ENCODE peak calls at places on chromosomes 4 and X, in nine cellular contexts. T is adipocyte; C is heart left ventricle; V is cardiac muscle cell; F is transverse colon; P is effector memory CD4-positive, alpha-beta T cell; H is A549; E is Panc1; M is mammary epithelial cell. Z is an unnamed sample. For H3K4me1, the result is how much of the 10 kb centered on the place peaks cover.

GRCh38 chr4:79964020-79964714 is 108.9 kb downstream of the ANTXR2 start:
- DNase-seq in V (no peak), P (no peak), H (no peak), C (no peak), M (no peak), F (no peak), E (no peak), T (no peak), Z (no peak)

GRCh38 chr4:81747242-81747930 is 275.7 kb upstream of the RASGEF1B start:
- DNase-seq in H (no peak), F (no peak), P (no peak), T (no peak), C (no peak), M (no peak), E (no peak), V (peak), Z (no peak)

GRCh38 chr4:73676881-73677323 is 56.7 kb upstream of the RASSF6 start:
- DNase-seq in E (no peak), M (peak), F (no peak), T (no peak), P (no peak), H (peak), C (no peak), V (peak), Z (no peak)

GRCh38 chr4:6680372-6681034 is 13.2 kb upstream of the S100P start:
- DNase-seq in M (no peak), H (no peak), T (no peak), P (no peak), E (no peak), F (no peak), V (no peak), C (no peak), Z (no peak)

GRCh38 chr4:69490271-69490670 is 5.4 kb downstream of the UGT2B4 start:
- DNase-seq in M (no peak), E (no peak), V (no peak), T (no peak), C (no peak), P (no peak), F (no peak), H (no peak), Z (no peak)

GRCh38 chr4:143097751-143098150 is 87.0 kb upstream of the USP38 start:
- DNase-seq in V (no peak), F (no peak), T (no peak), C (no peak), M (no peak), H (no peak), P (no peak), E (no peak), Z (no peak)

GRCh38 chrX:130084651-130085237 is 25.6 kb downstream of the ELF4 start:
- DNase-seq in T (no peak), E (no peak), F (no peak), M (no peak), V (no peak), H (no peak), C (no peak), P (no peak), Z (no peak)

GRCh38 chr4:183797445-183798248 is 107.5 kb upstream of the STOX2 start:
- DNase-seq in V (peak), C (peak), H (peak), P (no peak), M (peak), E (no peak), T (peak), F (peak), Z (no peak)

GRCh38 chr4:165351359-165352130 is 24.1 kb downstream of the MSMO1 start:
- DNase-seq in F (no peak), T (no peak), P (no peak), V (no peak), C (no peak), M (no peak), E (no peak), H (no peak), Z (no peak)

GRCh38 chrX:39905475-39905889 is 192.3 kb downstream of the BCOR start:
- DNase-seq in C (no peak), T (no peak), E (no peak), H (no peak), F (peak), M (no peak), P (no peak), V (peak), Z (no peak)

DNA sequence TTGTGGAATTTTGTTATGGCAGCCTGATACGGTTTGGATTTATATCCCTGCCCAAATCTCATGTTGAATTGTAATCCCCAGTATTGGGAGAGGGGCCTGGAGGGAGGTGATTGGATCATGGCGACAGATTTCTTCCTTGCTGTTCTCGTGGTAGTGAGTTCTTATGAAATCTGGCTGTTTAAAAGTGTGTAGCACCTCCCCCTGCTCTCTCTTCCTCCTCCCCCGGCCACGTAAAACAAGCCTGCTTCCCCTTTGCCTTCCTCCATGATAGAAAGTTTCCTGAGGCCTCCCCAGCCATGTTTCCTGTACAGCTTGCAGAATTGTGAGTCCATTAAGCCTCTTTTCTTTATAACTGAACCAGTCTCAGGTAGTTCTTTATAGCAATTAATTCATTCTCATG is 37.9 kb downstream of the SUPT20HL2 start:
- DNase-seq in P (no peak), T (no peak), E (no peak), F (no peak), M (no peak), H (no peak), V (peak), C (no peak), Z (no peak)
- H3K4me3 ChIP-seq in P (no peak), T (no peak), E (no peak), F (no peak), M (no peak), H (no peak), V (no peak), C (no peak), Z (no peak)

DNA sequence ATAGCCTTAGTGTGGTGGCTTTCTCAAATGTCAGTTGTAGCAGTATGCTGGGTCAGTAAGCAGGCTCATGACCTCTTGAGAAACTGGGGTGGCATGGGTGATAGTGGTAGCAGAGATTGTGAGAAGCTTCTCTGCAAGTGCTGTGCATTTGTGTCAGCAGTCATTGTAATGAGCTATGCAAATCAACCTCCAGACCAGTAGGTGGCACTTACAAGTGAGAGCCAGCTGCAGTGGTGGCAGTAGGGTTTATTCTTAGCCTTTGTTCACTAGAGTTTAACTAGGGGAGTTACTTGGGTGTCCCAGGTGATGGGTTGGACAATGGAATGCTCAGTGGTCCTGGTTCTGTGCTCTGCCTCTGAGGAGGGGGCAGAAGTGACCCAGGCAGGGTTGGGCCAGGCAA is 818.7 kb downstream of the PCDH7 start:
- DNase-seq in P (no peak), T (no peak), F (no peak), H (no peak), V (no peak), C (no peak), E (no peak), M (no peak), Z (no peak)
- H3K4me1 ChIP-seq in P (under half), T (under half), F (under half), H (under half), V (under half), C (under half), E (under half), M (under half), Z (under half)

DNA sequence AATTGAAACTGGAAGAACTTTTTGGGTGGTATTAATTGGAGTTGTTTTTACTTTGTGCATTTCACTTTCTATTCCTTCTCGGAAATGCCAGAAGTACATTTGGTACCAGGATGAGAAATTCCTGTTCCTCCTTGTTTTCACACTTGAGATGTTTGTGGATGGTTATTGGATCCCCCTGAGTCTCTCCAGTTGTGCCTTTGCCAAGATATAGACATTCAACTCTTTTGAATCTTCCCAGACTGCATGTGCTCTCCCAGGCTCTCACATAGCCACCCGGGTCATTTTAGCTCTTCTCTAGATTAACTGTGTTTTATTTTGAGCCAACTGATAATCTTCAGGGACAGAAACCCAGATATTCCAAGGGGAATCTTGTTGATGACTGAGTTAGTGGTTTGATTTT is 120.5 kb downstream of the AFF1 start:
- DNase-seq in E (no peak), T (no peak), F (no peak), C (no peak), P (no peak), M (no peak), H (no peak), V (peak), Z (no peak)
- H3K4me3 ChIP-seq in E (no peak), T (peak), F (no peak), C (no peak), P (no peak), M (no peak), H (no peak), V (no peak), Z (no peak)

GRCh38 chrX:53718073-53718472 is 31.6 kb upstream of the HUWE1 start:
- DNase-seq in H (no peak), T (no peak), V (no peak), C (no peak), E (no peak), M (peak), P (no peak), F (no peak), Z (no peak)
- H3K4me1 ChIP-seq in H (under half), T (under half), V (under half), C (under half), E (under half), M (under half), P (under half), F (under half), Z (under half)